ENCODE peak calls at places on chromosomes 13 and 19, in eight cellular contexts. W, N, Y, Z, K, A, E and T are unnamed samples.

GRCh38 chr19:14674764-14675163 is at the start of gene ADGRE3:
- DNase-seq in W (no peak), N (no peak), Y (no peak), Z (no peak), K (no peak), A (peak; percentile 84), E (no peak), T (no peak)

GRCh38 chr13:76829572-76830327 is 56.5 kb downstream of the KCTD12 start:
- DNase-seq in W (no peak), N (no peak), Y (no peak), Z (no peak), K (no peak), A (no peak), E (no peak), T (no peak)

GRCh38 chr19:30898353-30899103 is 450.7 kb downstream of the TSHZ3 start:
- DNase-seq in W (no peak), N (no peak), Y (no peak), Z (no peak), K (no peak), A (no peak), E (no peak), T (no peak)

GRCh38 chr19:33384983-33385382 is 11.5 kb downstream of the CEBPG start:
- DNase-seq in W (no peak), N (no peak), Y (no peak), Z (no peak), K (no peak), A (no peak), E (no peak), T (no peak)

GRCh38 chr13:80605007-80605406 is 264.1 kb upstream of the SPRY2 start:
- DNase-seq in W (no peak), N (no peak), Y (no peak), Z (no peak), K (no peak), A (no peak), E (no peak), T (no peak)

GRCh38 chr13:106533101-106533939 is 2.1 kb downstream of the EFNB2 start:
- DNase-seq in W (no peak), N (peak; percentile 86), Y (no peak), Z (peak; percentile 60), K (peak; percentile 93), A (peak; percentile 63), E (no peak), T (no peak)

GRCh38 chr13:99894835-99895427 is 76.6 kb downstream of the ZIC5 start:
- DNase-seq in W (no peak), N (no peak), Y (no peak), Z (no peak), K (no peak), A (no peak), E (no peak), T (no peak)

GRCh38 chr19:1082165-1082927 is 12.8 kb downstream of the POLR2E start:
- DNase-seq in W (no peak), N (no peak), Y (no peak), Z (no peak), K (peak; percentile 88), A (no peak), E (peak; percentile 76), T (no peak)

GRCh38 chr19:6260912-6261636 is 18.7 kb downstream of the MLLT1 start:
- DNase-seq in W (no peak), N (no peak), Y (peak; percentile 31), Z (no peak), K (peak; percentile 65), A (no peak), E (no peak), T (no peak)

GRCh38 chr19:14073232-14073924 is 792 bp downstream of the MISP3 start:
- DNase-seq in W (no peak), N (peak; percentile 79), Y (peak; percentile 63), Z (peak; percentile 63), K (peak; percentile 81), A (peak; percentile 77), E (peak; percentile 67), T (peak; percentile 67)

GRCh38 chr19:11410682-11411081 is 8.4 kb downstream of the RGL3 start:
- DNase-seq in W (no peak), N (no peak), Y (no peak), Z (no peak), K (no peak), A (no peak), E (no peak), T (no peak)

GRCh38 chr19:2512523-2513431 is 36.9 kb downstream of the GADD45B start:
- DNase-seq in W (no peak), N (no peak), Y (no peak), Z (no peak), K (no peak), A (no peak), E (no peak), T (no peak)

GRCh38 chr19:37333457-37333856 is 37.4 kb upstream of the ZNF527 start:
- DNase-seq in W (no peak), N (no peak), Y (no peak), Z (no peak), K (no peak), A (no peak), E (no peak), T (no peak)

GRCh38 chr19:20969498-20969897 is 46.4 kb downstream of the ZNF85 start:
- DNase-seq in W (no peak), N (no peak), Y (no peak), Z (no peak), K (no peak), A (no peak), E (no peak), T (no peak)

GRCh38 chr19:49683814-49684250 is 5.6 kb upstream of the ADM5 start:
- DNase-seq in W (no peak), N (no peak), Y (no peak), Z (no peak), K (no peak), A (no peak), E (no peak), T (no peak)

GRCh38 chr19:8334458-8335342 is 8.4 kb downstream of the KANK3 start:
- DNase-seq in W (no peak), N (no peak), Y (no peak), Z (no peak), K (peak; percentile 73), A (no peak), E (no peak), T (no peak)

GRCh38 chr19:5949792-5950305 is 28.1 kb downstream of the RANBP3 start:
- DNase-seq in W (no peak), N (no peak), Y (no peak), Z (peak; percentile 35), K (no peak), A (no peak), E (no peak), T (no peak)

GRCh38 chr19:590396-590745 is 690 bp downstream of the HCN2 start:
- DNase-seq in W (no peak), N (no peak), Y (no peak), Z (no peak), K (peak; percentile 61), A (no peak), E (no peak), T (no peak)

GRCh38 chr19:7856679-7857663 is 17.2 kb downstream of the PRR36 start:
- DNase-seq in W (no peak), N (no peak), Y (no peak), Z (no peak), K (no peak), A (no peak), E (no peak), T (no peak)

GRCh38 chr13:49532593-49532992 is 36.8 kb downstream of the PHF11 start:
- DNase-seq in W (no peak), N (no peak), Y (no peak), Z (no peak), K (no peak), A (no peak), E (no peak), T (no peak)

GRCh38 chr13:84418041-84418440 is 535.8 kb upstream of the SLITRK1 start:
- DNase-seq in W (no peak), N (no peak), Y (no peak), Z (no peak), K (no peak), A (no peak), E (no peak), T (no peak)

GRCh38 chr19:11347546-11347945 is 1.2 kb downstream of the CCDC159 start:
- DNase-seq in W (no peak), N (no peak), Y (no peak), Z (no peak), K (no peak), A (no peak), E (no peak), T (no peak)